ENCODE peak calls at places on chromosomes 7 and 10, in nine cellular contexts. M, G, O, F, R, L, J, K and V are unnamed samples.
A peak's percentile ranks its signal among the peaks of the same experiment; 100 is the strongest.

GRCh38 chr7:88204525-88205103 is 15.2 kb downstream of the SRI start:
- DNase-seq in J (no peak), M (no peak), G (no peak), R (no peak), L (no peak), F (no peak), K (no peak), O (no peak), V (no peak)

GRCh38 chr7:139133335-139134139 is 24.0 kb upstream of the ZC3HAV1 start:
- DNase-seq in J (peak; percentile 51), K (peak; percentile 90), L (peak; percentile 91), M (peak; percentile 68), F (peak; percentile 91), O (peak; percentile 63), R (peak; percentile 88), G (peak; percentile 88), V (peak; percentile 85)

GRCh38 chr7:1231214-1232102 is 1.2 kb upstream of the UNCX start:
- DNase-seq in J (no peak), O (no peak), K (no peak), G (no peak), M (no peak), R (no peak), L (no peak), F (no peak), V (no peak)

GRCh38 chr7:87833130-87833529 is 43.0 kb downstream of the SLC25A40 start:
- DNase-seq in M (no peak), F (no peak), O (no peak), G (no peak), K (no peak), J (no peak), R (no peak), L (no peak), V (no peak)

GRCh38 chr7:142898377-142899235 is 13.1 kb upstream of the TRPV6 start:
- DNase-seq in F (no peak), R (no peak), L (no peak), G (no peak), J (no peak), M (no peak), O (no peak), K (no peak), V (no peak)

GRCh38 chr7:112009081-112009480 is 197.1 kb downstream of the DOCK4 start:
- DNase-seq in M (no peak), K (no peak), J (no peak), O (peak; percentile 13), L (no peak), R (no peak), F (no peak), G (peak; percentile 13), V (no peak)

GRCh38 chr7:73749931-73750776 is 11.6 kb upstream of the ABHD11 start:
- DNase-seq in L (no peak), F (no peak), R (no peak), O (no peak), J (no peak), K (no peak), G (no peak), M (no peak), V (no peak)

GRCh38 chr10:10515479-10516204 is 502.0 kb upstream of the CELF2 start:
- DNase-seq in J (no peak), K (no peak), F (no peak), G (no peak), O (no peak), M (no peak), L (no peak), R (no peak), V (no peak)

GRCh38 chr7:101557978-101558741 is 70.9 kb downstream of the MYL10 start:
- DNase-seq in G (peak; percentile 0), J (no peak), L (no peak), F (no peak), O (no peak), M (no peak), R (no peak), K (no peak), V (no peak)

GRCh38 chr7:51034531-51035264 is 252.0 kb upstream of the GRB10 start:
- DNase-seq in F (no peak), R (no peak), K (no peak), L (no peak), G (peak; percentile 81), J (no peak), O (peak; percentile 89), M (peak; percentile 82), V (no peak)

GRCh38 chr7:18087687-18088078 is 60.0 kb upstream of the PRPS1L1 start:
- DNase-seq in J (no peak), L (no peak), G (no peak), K (no peak), O (peak; percentile 17), M (no peak), R (no peak), F (peak; percentile 17), V (no peak)

GRCh38 chr7:81004098-81004497 is 85.2 kb upstream of the SEMA3C start:
- DNase-seq in R (no peak), J (no peak), M (no peak), K (no peak), L (no peak), G (peak; percentile 56), O (peak; percentile 35), F (no peak), V (no peak)

GRCh38 chr10:11164806-11165590 is 147.3 kb downstream of the CELF2 start:
- DNase-seq in G (peak; percentile 80), K (peak; percentile 78), R (no peak), L (peak; percentile 89), O (peak; percentile 6), M (peak; percentile 7), F (peak; percentile 34), J (no peak), V (no peak)

GRCh38 chr7:22477876-22478450 is 22.0 kb downstream of the STEAP1B start:
- DNase-seq in R (no peak), M (no peak), J (no peak), K (no peak), L (no peak), O (no peak), F (no peak), G (no peak), V (no peak)

GRCh38 chr10:70619271-70620019 is 16.9 kb upstream of the PRF1 start:
- DNase-seq in G (peak; percentile 60), O (peak; percentile 53), K (no peak), M (no peak), L (no peak), J (no peak), R (no peak), F (peak; percentile 51), V (no peak)

GRCh38 chr10:123787566-123787965 is 104.0 kb downstream of the CPXM2 start:
- DNase-seq in L (no peak), K (no peak), G (no peak), J (no peak), M (no peak), O (no peak), F (no peak), R (no peak), V (no peak)

GRCh38 chr7:80699030-80699638 is 60.7 kb downstream of the CD36 start:
- DNase-seq in G (peak; percentile 13), F (peak; percentile 39), L (no peak), M (no peak), O (no peak), K (no peak), J (no peak), R (no peak), V (peak; percentile 38)

GRCh38 chr7:2754086-2754485 is 66.1 kb downstream of the AMZ1 start:
- DNase-seq in M (no peak), J (no peak), R (no peak), G (no peak), L (peak; percentile 54), O (no peak), F (no peak), K (no peak), V (no peak)

GRCh38 chr7:71539615-71540014 is 407.7 kb downstream of the GALNT17 start:
- DNase-seq in L (no peak), K (no peak), R (no peak), M (no peak), J (no peak), O (no peak), F (no peak), G (no peak), V (no peak)

GRCh38 chr10:99399664-99400063 is 30.8 kb downstream of the GOT1 start:
- DNase-seq in G (no peak), O (no peak), R (no peak), F (no peak), L (no peak), M (no peak), K (no peak), J (no peak), V (no peak)

GRCh38 chr10:114347191-114347739 is 57.0 kb downstream of the AFAP1L2 start:
- DNase-seq in R (no peak), O (no peak), M (no peak), G (no peak), L (no peak), F (no peak), J (no peak), K (no peak), V (no peak)

GRCh38 chr10:30028006-30028441 is 31.4 kb downstream of the JCAD start:
- DNase-seq in R (no peak), F (no peak), K (no peak), J (no peak), M (peak; percentile 62), G (no peak), O (no peak), L (peak; percentile 86), V (no peak)